ENCODE peak calls at places on chromosomes 1 and 21, in six cellular contexts. Q, I, B, Z, A and X are unnamed samples.

GRCh38 chr1:192159034-192159433 is 772 bp downstream of the RGS18 start:
- DNase-seq in Q (no peak), I (no peak), B (no peak), Z (no peak), A (no peak), X (no peak)

GRCh38 chr1:65813956-65814355 is 21.3 kb downstream of the PDE4B start:
- DNase-seq in Q (peak; percentile 41), I (no peak), B (no peak), Z (no peak), A (peak; percentile 43), X (no peak)

GRCh38 chr1:221097479-221098281 is 218.4 kb downstream of the HLX start:
- DNase-seq in Q (peak; percentile 99), I (no peak), B (no peak), Z (no peak), A (no peak), X (no peak)

GRCh38 chr21:21232320-21232719 is 234.1 kb downstream of the NCAM2 start:
- DNase-seq in Q (peak; percentile 69), I (peak; percentile 21), B (no peak), Z (no peak), A (peak; percentile 9), X (no peak)

GRCh38 chr1:84997667-84998600 is 1.0 kb upstream of the MCOLN2 start:
- DNase-seq in Q (peak; percentile 16), I (peak; percentile 61), B (no peak), Z (no peak), A (peak; percentile 20), X (no peak)

GRCh38 chr1:91884459-91885290 is 1.3 kb downstream of the TGFBR3 start:
- DNase-seq in Q (peak; percentile 38), I (peak; percentile 56), B (no peak), Z (no peak), A (peak; percentile 15), X (peak; percentile 41)

GRCh38 chr1:67987046-67987799 is 63.2 kb downstream of the DIRAS3 start:
- DNase-seq in Q (peak; percentile 99), I (no peak), B (no peak), Z (no peak), A (peak; percentile 17), X (no peak)

GRCh38 chr1:29685387-29685786 is 449.1 kb downstream of the PTPRU start:
- DNase-seq in Q (no peak), I (no peak), B (no peak), Z (no peak), A (no peak), X (no peak)

GRCh38 chr1:32349211-32349708 is 13.0 kb downstream of the FAM229A start:
- DNase-seq in Q (peak; percentile 66), I (no peak), B (no peak), Z (no peak), A (no peak), X (no peak)

GRCh38 chr1:205191617-205192016 is 19.9 kb downstream of the DSTYK start:
- DNase-seq in Q (no peak), I (peak; percentile 65), B (no peak), Z (no peak), A (no peak), X (no peak)

GRCh38 chr1:174074757-174075156 is 52.6 kb upstream of the RC3H1 start:
- DNase-seq in Q (peak; percentile 60), I (no peak), B (no peak), Z (no peak), A (peak; percentile 35), X (no peak)

GRCh38 chr1:15157524-15158399 is 4.2 kb downstream of the TMEM51 start:
- DNase-seq in Q (no peak), I (peak; percentile 34), B (no peak), Z (no peak), A (no peak), X (no peak)

GRCh38 chr1:242524571-242525359 is at the start of gene PLD5:
- DNase-seq in Q (no peak), I (peak; percentile 73), B (peak; percentile 13), Z (peak; percentile 53), A (no peak), X (no peak)

GRCh38 chr1:162204883-162205132 is 135.3 kb downstream of the NOS1AP start:
- DNase-seq in Q (no peak), I (no peak), B (no peak), Z (no peak), A (no peak), X (no peak)

GRCh38 chr1:3638027-3638426 is 11.9 kb downstream of the WRAP73 start:
- DNase-seq in Q (no peak), I (no peak), B (no peak), Z (no peak), A (no peak), X (no peak)

GRCh38 chr1:19596065-19596718 is 47.9 kb upstream of the NBL1 start:
- DNase-seq in Q (no peak), I (no peak), B (no peak), Z (peak; percentile 57), A (no peak), X (no peak)

GRCh38 chr1:236015539-236015938 is 49.4 kb downstream of the NID1 start:
- DNase-seq in Q (peak; percentile 57), I (no peak), B (no peak), Z (no peak), A (no peak), X (no peak)

GRCh38 chr21:45264146-45264918 is 23.4 kb downstream of the POFUT2 start:
- DNase-seq in Q (no peak), I (no peak), B (no peak), Z (no peak), A (no peak), X (no peak)

GRCh38 chr1:241749041-241749798 is 97.1 kb downstream of the WDR64 start:
- DNase-seq in Q (peak; percentile 79), I (no peak), B (no peak), Z (no peak), A (peak; percentile 76), X (no peak)

GRCh38 chr1:51415963-51416362 is 85.6 kb upstream of the TTC39A start:
- DNase-seq in Q (no peak), I (no peak), B (no peak), Z (no peak), A (no peak), X (no peak)

GRCh38 chr1:62333431-62333830 is 14.2 kb upstream of the KANK4 start:
- DNase-seq in Q (peak; percentile 42), I (no peak), B (no peak), Z (no peak), A (peak; percentile 50), X (no peak)

GRCh38 chr1:195328102-195328501 is 1280.1 kb downstream of the KCNT2 start:
- DNase-seq in Q (no peak), I (peak; percentile 2), B (no peak), Z (no peak), A (peak; percentile 2), X (no peak)

GRCh38 chr1:205500240-205501218 is 3.9 kb upstream of the CDK18 start:
- DNase-seq in Q (peak; percentile 31), I (peak; percentile 34), B (no peak), Z (no peak), A (peak; percentile 52), X (no peak)

GRCh38 chr1:17903386-17903785 is 148.3 kb downstream of the ACTL8 start:
- DNase-seq in Q (no peak), I (no peak), B (no peak), Z (no peak), A (no peak), X (no peak)

GRCh38 chr1:109713636-109714035 is 1.6 kb downstream of the GSTM5 start:
- DNase-seq in Q (no peak), I (no peak), B (no peak), Z (no peak), A (no peak), X (no peak)

GRCh38 chr21:44844256-44844655 is 26.4 kb upstream of the SUMO3 start:
- DNase-seq in Q (no peak), I (peak; percentile 40), B (no peak), Z (peak; percentile 20), A (no peak), X (no peak)

GRCh38 chr1:58047265-58047858 is 499.2 kb downstream of the OMA1 start:
- DNase-seq in Q (peak; percentile 7), I (peak; percentile 59), B (no peak), Z (no peak), A (no peak), X (no peak)
- TF ChIP-seq CTCF in Q (peak; percentile 74), I (peak; percentile 80), B (peak; percentile 85), Z (peak; percentile 57), A (peak; percentile 78), X (peak; percentile 43)

DNA sequence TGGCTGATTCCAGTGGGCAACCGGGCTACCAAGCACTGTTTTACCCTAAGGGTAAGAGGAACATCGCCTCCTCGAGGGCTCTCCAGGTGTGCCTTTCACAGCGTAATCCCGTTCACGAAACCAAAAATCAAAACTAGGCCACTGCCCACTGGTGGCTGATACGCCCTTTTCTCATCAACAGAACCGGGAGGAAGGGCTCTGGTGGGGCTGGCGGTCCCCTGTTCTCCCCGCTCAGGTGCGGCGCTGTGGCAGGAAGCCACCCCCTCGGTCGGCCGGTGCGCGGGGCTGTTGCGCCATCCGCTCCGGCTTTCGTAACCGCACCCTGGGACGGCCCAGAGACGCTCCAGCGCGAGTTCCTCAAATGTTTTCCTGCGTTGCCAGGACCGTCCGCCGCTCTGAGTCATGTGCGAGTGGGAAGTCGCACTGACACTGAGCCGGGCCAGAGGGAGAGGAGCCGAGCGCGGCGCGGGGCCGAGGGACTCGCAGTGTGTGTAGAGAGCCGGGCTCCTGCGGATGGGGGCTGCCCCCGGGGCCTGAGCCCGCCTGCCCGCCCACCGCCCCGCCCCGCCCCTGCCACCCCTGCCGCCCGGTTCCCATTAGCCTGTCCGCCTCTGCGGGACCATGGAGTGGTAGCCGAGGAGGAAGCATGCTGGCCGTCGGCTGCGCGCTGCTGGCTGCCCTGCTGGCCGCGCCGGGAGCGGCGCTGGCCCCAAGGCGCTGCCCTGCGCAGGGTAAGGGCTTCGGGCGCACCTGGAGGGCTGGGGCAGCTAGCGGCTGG is at the start of gene IL6R:
- DNase-seq in Q (peak; percentile 92), I (peak; percentile 91), B (no peak), Z (peak; percentile 81), A (peak; percentile 90), X (peak; percentile 47)
- TF ChIP-seq CTCF in Q (peak; percentile 18), I (peak; percentile 50), B (peak; percentile 56), Z (peak; percentile 68), A (peak; percentile 55), X (no peak)

DNA sequence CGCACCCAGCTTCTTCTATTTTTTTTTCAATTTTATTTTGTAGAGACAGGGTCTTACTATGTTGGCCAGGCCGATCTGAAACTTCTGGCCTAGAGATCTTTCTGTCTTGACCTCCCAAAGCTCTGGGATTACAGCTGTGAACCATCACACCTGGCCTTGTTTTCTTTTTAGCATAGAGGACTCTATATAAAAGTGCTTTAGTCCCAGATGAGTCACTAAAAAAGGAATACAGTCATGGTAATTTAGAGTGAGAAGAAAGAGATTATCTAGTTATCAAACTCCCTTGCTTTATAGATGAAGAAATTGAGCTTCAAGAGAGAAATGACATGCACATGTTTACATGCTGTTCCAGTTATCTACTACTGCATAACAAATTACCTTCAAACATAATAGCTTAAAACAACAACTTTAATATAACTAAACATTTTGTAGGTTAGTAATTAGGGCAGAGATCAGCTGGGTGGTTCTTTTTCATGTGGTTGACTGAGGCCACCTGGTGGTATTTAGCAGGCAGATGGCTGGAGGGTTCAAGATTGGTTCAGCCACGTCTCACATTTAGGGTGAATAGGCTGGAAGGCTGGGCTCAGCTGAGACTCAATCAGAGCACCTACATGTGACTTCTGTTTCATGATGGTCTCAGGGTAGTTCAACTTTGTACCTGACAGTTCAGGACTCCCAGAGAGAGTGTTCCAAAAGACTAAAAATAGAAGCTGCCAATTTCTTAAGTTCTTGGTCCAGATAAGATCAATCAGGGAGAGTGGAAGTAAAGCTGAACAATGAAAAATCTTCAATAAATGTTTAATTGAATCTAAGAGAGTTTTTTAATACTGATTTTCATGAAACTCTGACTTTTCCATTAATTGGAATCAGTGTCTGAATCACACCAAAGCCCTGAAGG is 16.9 kb upstream of the MTF2 start:
- DNase-seq in Q (peak; percentile 53), I (peak; percentile 81), B (no peak), Z (peak; percentile 40), A (peak; percentile 58), X (no peak)
- TF ChIP-seq CTCF in Q (peak; percentile 51), I (peak; percentile 79), B (peak; percentile 75), Z (peak; percentile 59), A (peak; percentile 60), X (no peak)

GRCh38 chr1:36981771-36982622 is 52.3 kb downstream of the GRIK3 start:
- DNase-seq in Q (no peak), I (no peak), B (no peak), Z (no peak), A (no peak), X (no peak)
- TF ChIP-seq CTCF in Q (no peak), I (peak; percentile 23), B (peak; percentile 16), Z (no peak), A (no peak), X (no peak)